ENCODE peak calls at places on chromosome 4, in nine cellular contexts. B is A549, R is right lobe of liver, L is adipocyte, Q is spleen, Y is psoas muscle, W is tibial artery, S is K562, O is GM23248. K is an unnamed sample.
A peak's percentile ranks its signal among the peaks of the same experiment; 100 is the strongest.

GRCh38 chr4:86977621-86978184 is 42.9 kb downstream of the AFF1 start:
- DNase-seq in S (no peak), O (peak; percentile 81), L (peak; percentile 50), Q (no peak), R (no peak), B (peak; percentile 76), W (no peak), Y (no peak), K (no peak)

GRCh38 chr4:7425171-7425570 is 9.6 kb downstream of the PSAPL1 start:
- DNase-seq in O (no peak), Q (peak; percentile 64), B (no peak), L (no peak), W (peak; percentile 51), R (peak; percentile 8), Y (no peak), S (no peak), K (no peak)

GRCh38 chr4:108355523-108356208 is 186.9 kb upstream of the LEF1 start:
- DNase-seq in R (no peak), B (no peak), W (no peak), S (no peak), O (no peak), L (no peak), Y (no peak), Q (no peak), K (peak; percentile 72)

GRCh38 chr4:98939892-98940298 is 11.0 kb upstream of the EIF4E start:
- DNase-seq in B (peak; percentile 44), R (no peak), O (peak; percentile 79), S (peak; percentile 34), Q (no peak), L (peak; percentile 91), W (no peak), Y (no peak), K (peak; percentile 21)

GRCh38 chr4:184751585-184751956 is 17.7 kb upstream of the CENPU start:
- DNase-seq in B (no peak), Q (no peak), S (no peak), L (no peak), W (no peak), R (no peak), O (no peak), Y (no peak), K (no peak)

GRCh38 chr4:173370130-173370476 is 651 bp upstream of the SAP30 start:
- DNase-seq in O (no peak), S (peak; percentile 32), Q (peak; percentile 91), L (no peak), R (peak; percentile 57), B (peak; percentile 18), Y (peak; percentile 66), W (peak; percentile 94), K (no peak)

GRCh38 chr4:41164405-41164804 is 49.9 kb downstream of the APBB2 start:
- DNase-seq in B (no peak), S (no peak), O (no peak), W (no peak), Q (no peak), Y (no peak), L (no peak), R (no peak), K (no peak)

GRCh38 chr4:16250665-16251365 is 24.5 kb upstream of the TAPT1 start:
- DNase-seq in Q (no peak), S (no peak), B (peak; percentile 38), W (no peak), R (no peak), L (no peak), Y (no peak), O (no peak), K (no peak)

GRCh38 chr4:140049924-140050681 is 103.9 kb downstream of the MAML3 start:
- DNase-seq in Y (no peak), R (no peak), S (no peak), O (peak; percentile 56), W (no peak), L (peak; percentile 37), Q (no peak), B (peak; percentile 53), K (no peak)

GRCh38 chr4:857461-857860 is 31.5 kb upstream of the CPLX1 start:
- DNase-seq in S (no peak), B (no peak), Y (no peak), L (no peak), Q (peak; percentile 20), W (no peak), R (no peak), O (no peak), K (no peak)

GRCh38 chr4:154626793-154627484 is 14.5 kb upstream of the FGG start:
- DNase-seq in L (peak; percentile 62), S (peak; percentile 63), Y (peak; percentile 27), O (peak; percentile 54), R (peak; percentile 79), W (no peak), B (peak; percentile 51), Q (peak; percentile 86), K (peak; percentile 17)

GRCh38 chr4:139732991-139733555 is 67.5 kb downstream of the MGST2 start:
- DNase-seq in Y (no peak), S (no peak), R (no peak), O (no peak), W (no peak), Q (no peak), L (no peak), B (no peak), K (no peak)

GRCh38 chr4:109113511-109113910 is 188.9 kb downstream of the COL25A1 start:
- DNase-seq in O (peak; percentile 51), Q (no peak), R (no peak), B (no peak), Y (no peak), L (peak; percentile 47), S (no peak), W (no peak), K (no peak)

GRCh38 chr4:186068581-186069402 is at the start of gene TLR3:
- DNase-seq in B (no peak), Y (no peak), W (no peak), L (peak; percentile 79), O (peak; percentile 61), Q (no peak), R (no peak), S (no peak), K (no peak)

GRCh38 chr4:172709376-172709775 is 459.2 kb upstream of the GALNT7 start:
- DNase-seq in O (no peak), Q (no peak), Y (no peak), B (no peak), W (no peak), L (no peak), S (no peak), R (no peak), K (no peak)

DNA sequence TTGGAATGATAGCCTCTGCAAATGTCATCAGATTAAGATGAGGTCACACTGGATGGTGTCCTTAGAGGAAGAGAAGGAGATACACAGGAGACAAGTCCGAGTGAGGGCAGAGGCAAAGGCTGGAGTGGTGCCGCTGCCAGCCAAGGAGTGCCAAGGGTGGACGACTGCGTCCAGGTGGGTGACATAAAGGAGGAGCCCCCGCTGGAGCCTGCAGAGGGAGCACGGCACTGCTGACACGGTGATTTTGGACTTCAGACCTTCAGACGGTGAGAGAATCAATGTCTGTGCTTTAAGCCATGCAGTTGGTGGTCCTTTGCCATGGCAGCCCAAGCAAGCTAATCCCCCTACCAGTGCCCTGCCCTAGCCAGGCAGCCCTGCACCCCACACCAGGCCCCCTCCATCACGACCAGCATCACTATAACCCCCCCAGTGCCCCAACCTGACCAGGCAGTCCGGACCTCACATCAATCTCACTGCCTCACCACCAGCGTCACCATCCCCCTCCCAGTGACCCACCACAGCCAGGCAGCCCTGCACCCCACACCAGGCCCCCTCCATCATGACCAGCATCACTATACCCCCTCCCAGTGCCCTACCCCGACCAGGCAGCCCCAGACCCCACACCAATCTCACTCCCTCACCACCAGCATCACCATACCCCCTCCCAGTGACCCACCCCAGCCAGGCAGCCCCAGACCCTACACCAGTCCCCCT is 130.0 kb downstream of the HMX1 start:
- DNase-seq in Q (peak; percentile 45), L (no peak), O (no peak), W (peak; percentile 45), Y (no peak), S (no peak), R (peak; percentile 8), B (no peak), K (no peak)
- H3K9me3 ChIP-seq in Q (no peaks in the 10 kb centered on the region), L (peaks cover 3% of the 10 kb centered on the region), O (no peaks in the 10 kb centered on the region), W (no peaks in the 10 kb centered on the region), Y (no peaks in the 10 kb centered on the region), S (no peaks in the 10 kb centered on the region), R (no peaks in the 10 kb centered on the region), B (no peaks in the 10 kb centered on the region), K (no peaks in the 10 kb centered on the region)

GRCh38 chr4:156113138-156113537 is 159.5 kb upstream of the CTSO start:
- DNase-seq in Q (no peak), B (no peak), L (no peak), Y (no peak), O (no peak), W (no peak), R (no peak), S (no peak), K (no peak)
- H3K4me1 ChIP-seq in Q (no peaks in the 10 kb centered on the region), B (no peaks in the 10 kb centered on the region), L (peaks cover 46% of the 10 kb centered on the region), Y (no peaks in the 10 kb centered on the region), O (peaks cover 30% of the 10 kb centered on the region), W (no peaks in the 10 kb centered on the region), R (no peaks in the 10 kb centered on the region), S (no peaks in the 10 kb centered on the region), K (no peaks in the 10 kb centered on the region)

GRCh38 chr4:79604152-79604551 is 196.1 kb upstream of the GK2 start:
- DNase-seq in R (no peak), W (no peak), B (no peak), L (no peak), S (no peak), Q (no peak), Y (no peak), O (no peak), K (no peak)
- H3K4me3 ChIP-seq in R (no peak overlapping the region), W (no peak overlapping the region), B (no peak overlapping the region), L (no peak overlapping the region), S (no peak overlapping the region), Q (no peak overlapping the region), Y (no peak overlapping the region), O (no peak overlapping the region), K (no peak overlapping the region)

GRCh38 chr4:88359558-88359957 is 19.1 kb upstream of the HERC6 start:
- DNase-seq in B (no peak), S (no peak), Y (no peak), W (no peak), R (no peak), O (no peak), Q (no peak), L (no peak), K (no peak)
- H3K9me3 ChIP-seq in B (peaks cover 4% of the 10 kb centered on the region), S (no peaks in the 10 kb centered on the region), Y (no peaks in the 10 kb centered on the region), W (no peaks in the 10 kb centered on the region), R (no peaks in the 10 kb centered on the region), O (no peaks in the 10 kb centered on the region), Q (peaks cover 19% of the 10 kb centered on the region), L (peaks cover 4% of the 10 kb centered on the region), K (no peaks in the 10 kb centered on the region)

GRCh38 chr4:148057425-148058020 is 325.6 kb downstream of the ARHGAP10 start:
- DNase-seq in L (no peak), Y (no peak), W (no peak), Q (no peak), S (no peak), O (no peak), B (no peak), R (no peak), K (no peak)
- H3K4me1 ChIP-seq in L (no peaks in the 10 kb centered on the region), Y (peaks cover 90% of the 10 kb centered on the region), W (peaks cover 43% of the 10 kb centered on the region), Q (peaks cover 78% of the 10 kb centered on the region), S (no peaks in the 10 kb centered on the region), O (peaks cover 6% of the 10 kb centered on the region), B (peaks cover 4% of the 10 kb centered on the region), R (no peaks in the 10 kb centered on the region), K (peaks cover 96% of the 10 kb centered on the region)

K was measured in CD4-positive, alpha-beta memory T cell.